ENCODE peak calls at places on chromosome 21, in six cellular contexts. E is keratinocyte, W is fibroblast of lung, V is Calu3, P is AG10803, Z is RWPE1. G is an unnamed sample.

GRCh38 chr21:21688877-21689276 is 690.7 kb downstream of the NCAM2 start:
- DNase-seq in P (peak; percentile 31), W (peak; percentile 65), E (no peak), Z (no peak), V (no peak), G (no peak)

GRCh38 chr21:33403786-33404571 is 766 bp downstream of the IFNGR2 start:
- DNase-seq in P (peak; percentile 64), E (no peak), Z (peak; percentile 34), V (peak; percentile 37), W (peak; percentile 48), G (peak; percentile 8)

GRCh38 chr21:33109574-33110339 is 39.8 kb downstream of the OLIG1 start:
- DNase-seq in P (no peak), E (no peak), V (no peak), Z (peak; percentile 25), W (no peak), G (no peak)

GRCh38 chr21:18529253-18529652 is 125.7 kb upstream of the TMPRSS15 start:
- DNase-seq in Z (peak; percentile 45), V (no peak), P (peak; percentile 9), E (peak; percentile 21), W (peak; percentile 81), G (no peak)

GRCh38 chr21:42613756-42614155 is 39.7 kb upstream of the PDE9A start:
- DNase-seq in E (no peak), Z (no peak), W (no peak), V (no peak), P (no peak), G (no peak)

GRCh38 chr21:34274001-34274400 is 89.8 kb upstream of the KCNE2 start:
- DNase-seq in V (no peak), Z (no peak), E (no peak), W (no peak), P (peak; percentile 31), G (no peak)

GRCh38 chr21:17371470-17371869 is 141.4 kb upstream of the CXADR start:
- DNase-seq in Z (no peak), E (peak; percentile 11), W (peak; percentile 55), V (no peak), P (peak; percentile 1), G (no peak)

GRCh38 chr21:34595457-34595856 is 19.5 kb downstream of the RCAN1 start:
- DNase-seq in P (no peak), E (no peak), V (no peak), W (no peak), Z (no peak), G (no peak)

GRCh38 chr21:40176732-40177131 is 309.5 kb downstream of the PCP4 start:
- DNase-seq in V (no peak), E (no peak), P (no peak), Z (no peak), W (no peak), G (no peak)

GRCh38 chr21:40178726-40179125 is 311.5 kb downstream of the PCP4 start:
- DNase-seq in E (no peak), V (no peak), Z (no peak), P (no peak), W (no peak), G (no peak)

GRCh38 chr21:40177979-40178378 is 310.7 kb downstream of the PCP4 start:
- DNase-seq in V (no peak), E (no peak), Z (no peak), P (no peak), W (no peak), G (no peak)

GRCh38 chr21:40169971-40170370 is 302.7 kb downstream of the PCP4 start:
- DNase-seq in W (no peak), P (no peak), Z (no peak), E (no peak), V (no peak), G (no peak)

DNA sequence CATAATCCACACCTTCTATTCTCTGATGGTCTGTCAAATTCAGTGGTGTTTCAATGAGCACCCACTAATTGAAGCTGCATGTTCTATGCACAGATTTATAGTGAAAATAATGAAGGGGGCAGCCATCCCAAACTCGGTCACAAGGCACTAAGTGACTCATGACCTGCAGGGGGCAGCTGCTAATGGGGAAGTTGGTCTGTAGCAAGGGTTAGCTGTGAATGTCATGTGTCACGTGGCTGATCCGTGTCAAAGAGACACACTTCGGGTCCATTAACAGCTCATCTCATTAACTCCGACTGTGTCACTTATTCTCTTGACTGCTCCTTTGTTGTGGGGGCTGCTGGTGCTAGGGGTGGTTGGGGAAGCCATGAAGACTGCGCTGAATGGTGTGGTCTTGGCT is 306.6 kb downstream of the PCP4 start:
- DNase-seq in W (no peak), E (no peak), Z (no peak), V (no peak), P (no peak), G (no peak)
- TF ChIP-seq CTCF in W (no peak), E (peak; percentile 31), Z (no peak), V (no peak), P (no peak), G (no peak)

DNA sequence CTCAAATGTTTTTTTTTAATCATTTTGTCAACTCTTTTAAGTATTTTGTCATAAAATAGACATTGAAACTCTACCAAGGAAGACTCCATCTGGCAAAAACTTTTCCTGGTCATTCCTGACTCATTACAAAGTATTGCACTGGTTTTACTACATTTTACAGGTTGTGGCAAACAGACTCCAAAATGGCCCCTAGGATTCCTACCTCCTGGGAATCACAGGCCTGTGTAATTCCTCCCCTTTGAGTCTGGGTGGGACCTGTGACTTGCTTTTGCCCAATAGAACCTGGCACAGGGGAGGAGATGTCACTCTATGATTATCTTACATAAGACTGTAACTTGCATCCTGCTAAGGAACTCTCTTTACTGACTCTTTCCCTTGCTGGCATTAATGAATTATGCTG is 123.6 kb upstream of the KCNJ6 start:
- DNase-seq in V (no peak), E (no peak), Z (no peak), P (no peak), W (no peak), G (no peak)
- TF ChIP-seq CTCF in V (no peak), E (no peak), Z (no peak), P (no peak), W (no peak), G (no peak)

GRCh38 chr21:44492572-44493385 is 37.5 kb downstream of the LRRC3 start:
- DNase-seq in E (no peak), P (no peak), Z (no peak), W (no peak), V (no peak), G (no peak)
- TF ChIP-seq CTCF in E (no peak), P (no peak), Z (no peak), W (no peak), V (no peak), G (no peak)

GRCh38 chr21:40847956-40848355 is 998 bp upstream of the DSCAM start:
- DNase-seq in P (no peak), V (no peak), W (no peak), Z (no peak), E (no peak), G (no peak)
- TF ChIP-seq CTCF in P (no peak), V (no peak), W (no peak), Z (no peak), E (peak; percentile 48), G (no peak)

GRCh38 chr21:36630485-36631206 is 68.3 kb upstream of the SIM2 start:
- DNase-seq in Z (peak; percentile 74), P (peak; percentile 32), W (peak; percentile 36), E (peak; percentile 5), V (peak; percentile 74), G (peak; percentile 48)
- TF ChIP-seq CTCF in Z (peak; percentile 77), P (peak; percentile 73), W (peak; percentile 69), E (peak; percentile 79), V (peak; percentile 63), G (peak; percentile 76)

GRCh38 chr21:15065381-15066230 is 806 bp upstream of the NRIP1 start:
- DNase-seq in E (no peak), Z (peak; percentile 34), W (peak; percentile 86), P (peak; percentile 84), V (peak; percentile 46), G (peak; percentile 74)
- TF ChIP-seq CTCF in E (no peak), Z (no peak), W (no peak), P (no peak), V (no peak), G (no peak)

GRCh38 chr21:25638634-25639166 is 358 bp upstream of the JAM2 start:
- DNase-seq in V (no peak), W (peak; percentile 55), Z (no peak), E (no peak), P (peak; percentile 27), G (no peak)

GRCh38 chr21:25640671-25641292 is 1.7 kb downstream of the JAM2 start:
- DNase-seq in Z (no peak), V (no peak), P (no peak), E (no peak), W (no peak), G (no peak)

GRCh38 chr21:25639167-25639921 is at the start of gene JAM2:
- DNase-seq in W (peak; percentile 36), Z (no peak), P (peak; percentile 9), V (no peak), E (no peak), G (peak; percentile 30)

GRCh38 chr21:25637846-25638245 is 1.2 kb upstream of the JAM2 start:
- DNase-seq in W (no peak), Z (no peak), E (no peak), P (no peak), V (no peak), G (no peak)

GRCh38 chr21:25639922-25640670 is 1.0 kb downstream of the JAM2 start:
- DNase-seq in P (no peak), E (no peak), Z (no peak), W (no peak), V (no peak), G (no peak)
- TF ChIP-seq CTCF in P (no peak), E (no peak), Z (no peak), W (no peak), V (no peak), G (no peak)